ENCODE peak calls at places on chromosomes 4 and X, in nine cellular contexts. One of them, this sample, is unnamed.

GRCh38 chr4:121686265-121686664 is 10.5 kb downstream of the ANXA5 start:
- DNase-seq in psoas muscle: no peak
- DNase-seq in activated T-cell treated with anti-CD3 and anti-CD28 coated beads, Interleukin-2, amount 50 U/mL, for 4 hours: no peak
- DNase-seq in T-cell: no peak
- DNase-seq in mesenchymal stem cell: no peak
- DNase-seq in endothelial cell: no peak
- DNase-seq in AG04449: no peak
- DNase-seq in activated T-helper 1 cell treated with Interleukin-2 at 50 U/mL for 16 hours: no peak
- DNase-seq in lung: no peak
- DNase-seq in this sample: no peak

GRCh38 chr4:25559508-25559907 is 96.1 kb upstream of the SLC34A2 start:
- DNase-seq in lung: no peak
- DNase-seq in activated T-cell treated with anti-CD3 and anti-CD28 coated beads, Interleukin-2, amount 50 U/mL, for 4 hours: no peak
- DNase-seq in T-cell: no peak
- DNase-seq in activated T-helper 1 cell treated with Interleukin-2 at 50 U/mL for 16 hours: no peak
- DNase-seq in AG04449: no peak
- DNase-seq in mesenchymal stem cell: no peak
- DNase-seq in endothelial cell: no peak
- DNase-seq in psoas muscle: no peak
- DNase-seq in this sample: no peak

GRCh38 chr4:143511906-143512305 is 1.6 kb upstream of the SMARCA5 start:
- DNase-seq in psoas muscle: no peak
- DNase-seq in endothelial cell: no peak
- DNase-seq in activated T-helper 1 cell treated with Interleukin-2 at 50 U/mL for 16 hours: no peak
- DNase-seq in lung: no peak
- DNase-seq in T-cell: no peak
- DNase-seq in activated T-cell treated with anti-CD3 and anti-CD28 coated beads, Interleukin-2, amount 50 U/mL, for 4 hours: no peak
- DNase-seq in mesenchymal stem cell: no peak
- DNase-seq in AG04449: no peak
- DNase-seq in this sample: no peak

GRCh38 chr4:112436987-112437386 is 79.0 kb downstream of the NEUROG2 start:
- DNase-seq in T-cell: no peak
- DNase-seq in lung: no peak
- DNase-seq in mesenchymal stem cell: no peak
- DNase-seq in activated T-helper 1 cell treated with Interleukin-2 at 50 U/mL for 16 hours: no peak
- DNase-seq in endothelial cell: no peak
- DNase-seq in activated T-cell treated with anti-CD3 and anti-CD28 coated beads, Interleukin-2, amount 50 U/mL, for 4 hours: no peak
- DNase-seq in psoas muscle: no peak
- DNase-seq in AG04449: no peak
- DNase-seq in this sample: no peak

GRCh38 chr4:26055855-26056254 is 141.8 kb downstream of the SMIM20 start:
- DNase-seq in AG04449: no peak
- DNase-seq in T-cell: no peak
- DNase-seq in endothelial cell: no peak
- DNase-seq in mesenchymal stem cell: no peak
- DNase-seq in psoas muscle: no peak
- DNase-seq in activated T-helper 1 cell treated with Interleukin-2 at 50 U/mL for 16 hours: no peak
- DNase-seq in activated T-cell treated with anti-CD3 and anti-CD28 coated beads, Interleukin-2, amount 50 U/mL, for 4 hours: no peak
- DNase-seq in lung: no peak
- DNase-seq in this sample: no peak

GRCh38 chr4:33060873-33061542 is 2340.8 kb downstream of the PCDH7 start:
- DNase-seq in AG04449: no peak
- DNase-seq in lung: no peak
- DNase-seq in activated T-helper 1 cell treated with Interleukin-2 at 50 U/mL for 16 hours: no peak
- DNase-seq in activated T-cell treated with anti-CD3 and anti-CD28 coated beads, Interleukin-2, amount 50 U/mL, for 4 hours: no peak
- DNase-seq in mesenchymal stem cell: peak
- DNase-seq in endothelial cell: peak
- DNase-seq in psoas muscle: peak
- DNase-seq in T-cell: no peak
- DNase-seq in this sample: peak

GRCh38 chr4:33722800-33723511 is 2521.4 kb downstream of the ARAP2 start:
- DNase-seq in activated T-cell treated with anti-CD3 and anti-CD28 coated beads, Interleukin-2, amount 50 U/mL, for 4 hours: no peak
- DNase-seq in mesenchymal stem cell: no peak
- DNase-seq in lung: no peak
- DNase-seq in T-cell: no peak
- DNase-seq in AG04449: no peak
- DNase-seq in endothelial cell: no peak
- DNase-seq in activated T-helper 1 cell treated with Interleukin-2 at 50 U/mL for 16 hours: no peak
- DNase-seq in psoas muscle: no peak
- DNase-seq in this sample: no peak

GRCh38 chr4:1055721-1056590 is 44.5 kb downstream of the FGFRL1 start:
- DNase-seq in T-cell: peak
- DNase-seq in activated T-helper 1 cell treated with Interleukin-2 at 50 U/mL for 16 hours: peak
- DNase-seq in endothelial cell: no peak
- DNase-seq in AG04449: no peak
- DNase-seq in psoas muscle: peak
- DNase-seq in lung: no peak
- DNase-seq in activated T-cell treated with anti-CD3 and anti-CD28 coated beads, Interleukin-2, amount 50 U/mL, for 4 hours: peak
- DNase-seq in mesenchymal stem cell: peak
- DNase-seq in this sample: peak

GRCh38 chr4:20639346-20639745 is 60.9 kb upstream of the PACRGL start:
- DNase-seq in psoas muscle: no peak
- DNase-seq in T-cell: no peak
- DNase-seq in mesenchymal stem cell: no peak
- DNase-seq in activated T-helper 1 cell treated with Interleukin-2 at 50 U/mL for 16 hours: no peak
- DNase-seq in activated T-cell treated with anti-CD3 and anti-CD28 coated beads, Interleukin-2, amount 50 U/mL, for 4 hours: no peak
- DNase-seq in endothelial cell: no peak
- DNase-seq in lung: no peak
- DNase-seq in AG04449: no peak
- DNase-seq in this sample: no peak

GRCh38 chr4:15778742-15779231 is 659 bp downstream of the CD38 start:
- DNase-seq in lung: peak
- DNase-seq in psoas muscle: peak
- DNase-seq in T-cell: peak
- DNase-seq in mesenchymal stem cell: peak
- DNase-seq in endothelial cell: peak
- DNase-seq in activated T-helper 1 cell treated with Interleukin-2 at 50 U/mL for 16 hours: no peak
- DNase-seq in activated T-cell treated with anti-CD3 and anti-CD28 coated beads, Interleukin-2, amount 50 U/mL, for 4 hours: no peak
- DNase-seq in AG04449: no peak
- DNase-seq in this sample: peak

GRCh38 chrX:154751669-154752271 is 893 bp upstream of the GAB3 start:
- DNase-seq in mesenchymal stem cell: no peak
- DNase-seq in T-cell: no peak
- DNase-seq in activated T-cell treated with anti-CD3 and anti-CD28 coated beads, Interleukin-2, amount 50 U/mL, for 4 hours: no peak
- DNase-seq in lung: no peak
- DNase-seq in psoas muscle: no peak
- DNase-seq in endothelial cell: no peak
- DNase-seq in activated T-helper 1 cell treated with Interleukin-2 at 50 U/mL for 16 hours: no peak
- DNase-seq in AG04449: no peak
- DNase-seq in this sample: no peak

GRCh38 chrX:119503484-119503861 is 35.2 kb downstream of the SLC25A5 start:
- DNase-seq in AG04449: peak
- DNase-seq in psoas muscle: no peak
- DNase-seq in activated T-helper 1 cell treated with Interleukin-2 at 50 U/mL for 16 hours: no peak
- DNase-seq in endothelial cell: no peak
- DNase-seq in T-cell: no peak
- DNase-seq in activated T-cell treated with anti-CD3 and anti-CD28 coated beads, Interleukin-2, amount 50 U/mL, for 4 hours: no peak
- DNase-seq in lung: peak
- DNase-seq in mesenchymal stem cell: peak
- DNase-seq in this sample: no peak